ENCODE peak calls at places on chromosomes 11 and 22, in four cellular contexts. G is SK-N-SH, V is HepG2, T is GM12878. K is an unnamed sample.

GRCh38 chr22:36404436-36404835 is 16.7 kb upstream of the MYH9 start:
- DNase-seq in G (no peak), V (no peak), T (no peak), K (no peak)

GRCh38 chr11:123357990-123358827 is 71.9 kb upstream of the GRAMD1B start:
- DNase-seq in G (peak; percentile 82), V (no peak), T (peak; percentile 34), K (no peak)

GRCh38 chr22:25797891-25798290 is 55.9 kb downstream of the MYO18B start:
- DNase-seq in G (no peak), V (no peak), T (no peak), K (no peak)

GRCh38 chr11:6083129-6083528 is 24.4 kb upstream of the OR56B4 start:
- DNase-seq in G (no peak), V (no peak), T (no peak), K (no peak)

GRCh38 chr22:20486229-20486628 is 9.4 kb downstream of the KLHL22 start:
- DNase-seq in G (no peak), V (no peak), T (no peak), K (no peak)

GRCh38 chr22:27801197-27801615 is 350 bp downstream of the MN1 start:
- DNase-seq in G (peak; percentile 84), V (no peak), T (no peak), K (peak; percentile 30)

GRCh38 chr11:103395612-103396011 is 286.4 kb downstream of the DYNC2H1 start:
- DNase-seq in G (no peak), V (peak; percentile 1), T (no peak), K (no peak)

GRCh38 chr22:31262369-31263133 is 29.7 kb downstream of the PIK3IP1 start:
- DNase-seq in G (no peak), V (no peak), T (no peak), K (no peak)

GRCh38 chr11:35247428-35247827 is 108.5 kb downstream of the CD44 start:
- DNase-seq in G (no peak), V (no peak), T (no peak), K (no peak)

GRCh38 chr11:116644201-116644947 is 128.4 kb downstream of the BUD13 start:
- DNase-seq in G (peak; percentile 40), V (no peak), T (no peak), K (no peak)

GRCh38 chr11:134542401-134543143 is 130.5 kb upstream of the B3GAT1 start:
- DNase-seq in G (no peak), V (no peak), T (no peak), K (no peak)

GRCh38 chr22:22981670-22982571 is 88.4 kb upstream of the GNAZ start:
- DNase-seq in G (no peak), V (no peak), T (no peak), K (no peak)
- H3K9me3 ChIP-seq in G (peaks cover 9% of the 10 kb centered on the region), V (peaks cover 19% of the 10 kb centered on the region), T (no peaks in the 10 kb centered on the region), K (peaks cover 16% of the 10 kb centered on the region)

DNA sequence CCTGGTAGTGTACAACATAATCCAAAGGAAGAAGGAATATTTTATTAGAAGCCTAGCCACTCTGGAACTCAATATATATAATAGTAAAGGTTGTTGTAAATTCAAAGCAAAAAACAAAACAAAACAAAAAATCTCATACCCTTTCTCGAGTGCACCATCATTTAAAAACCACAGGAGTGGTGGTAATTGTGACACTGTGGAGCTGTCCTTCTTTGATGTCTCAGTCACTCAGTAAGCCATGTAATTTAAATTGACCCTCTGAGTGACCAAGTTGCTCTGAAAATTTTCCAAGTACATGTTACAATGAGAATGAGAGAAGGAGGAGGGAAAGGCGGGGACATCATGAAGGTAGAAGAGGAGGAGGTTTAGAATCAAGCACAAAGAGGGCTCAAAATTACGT is 6.6 kb downstream of the PRSS23 start:
- DNase-seq in G (no peak), V (no peak), T (no peak), K (no peak)
- TF ChIP-seq PBX3 in G (no peak), V (no peak), T (no peak), K (no peak)

GRCh38 chr22:47715866-47716578 is 953.6 kb downstream of the TBC1D22A start:
- DNase-seq in G (no peak), V (no peak), T (no peak), K (no peak)
- H3K9me3 ChIP-seq in G (no peaks in the 10 kb centered on the region), V (no peaks in the 10 kb centered on the region), T (no peaks in the 10 kb centered on the region), K (no peaks in the 10 kb centered on the region)

DNA sequence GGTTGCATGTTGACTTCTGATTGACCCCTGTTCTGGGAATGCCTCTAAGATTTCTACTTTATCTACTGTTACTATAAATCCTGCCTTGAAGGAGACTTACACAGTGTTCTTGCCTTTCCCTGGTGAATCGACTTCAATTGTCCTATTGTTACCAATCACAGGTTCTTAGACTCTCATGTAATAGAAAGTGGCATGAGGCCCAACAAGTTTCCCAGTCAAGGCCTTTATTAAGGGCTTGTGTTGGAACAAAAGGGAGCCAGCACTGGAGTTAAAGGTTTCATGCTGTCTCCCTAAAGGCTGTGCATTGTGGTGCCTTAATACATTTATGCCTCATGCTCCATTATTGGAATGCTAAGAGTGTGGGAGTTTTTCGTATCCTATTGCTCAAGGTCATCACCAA is 23.3 kb downstream of the MS4A2 start:
- DNase-seq in G (no peak), V (no peak), T (no peak), K (no peak)
- TF ChIP-seq PBX3 in G (no peak), V (no peak), T (no peak), K (no peak)

K was measured in A549.